ENCODE peak calls at places on chromosomes 5 and 9, in five cellular contexts. L, U, N, I and K are unnamed samples.

GRCh38 chr9:126389958-126390357 is 63.3 kb downstream of the MVB12B start:
- DNase-seq in L (no peak), U (no peak), N (no peak), I (peak), K (no peak)

GRCh38 chr9:81824802-81825770 is 103.1 kb upstream of the SPATA31D4 start:
- DNase-seq in L (no peak), U (no peak), N (no peak), I (peak), K (no peak)

GRCh38 chr5:142495561-142495960 is 170.7 kb upstream of the SPRY4 start:
- DNase-seq in L (no peak), U (no peak), N (no peak), I (no peak), K (no peak)

GRCh38 chr9:131405429-131405828 is 11.5 kb downstream of the PRRC2B start:
- DNase-seq in L (no peak), U (no peak), N (no peak), I (no peak), K (no peak)

GRCh38 chr5:73642296-73642695 is 16.3 kb downstream of the ARHGEF28 start:
- DNase-seq in L (no peak), U (no peak), N (no peak), I (no peak), K (no peak)

GRCh38 chr9:110615526-110615925 is 36.0 kb upstream of the SVEP1 start:
- DNase-seq in L (no peak), U (no peak), N (no peak), I (no peak), K (no peak)

GRCh38 chr9:115764649-115765048 is 388.9 kb upstream of the PAPPA start:
- DNase-seq in L (no peak), U (no peak), N (no peak), I (no peak), K (no peak)

GRCh38 chr5:151772029-151772867 is 494 bp downstream of the G3BP1 start:
- DNase-seq in L (peak), U (peak), N (peak), I (no peak), K (no peak)

GRCh38 chr9:69502671-69503301 is 169.4 kb downstream of the APBA1 start:
- DNase-seq in L (no peak), U (no peak), N (no peak), I (peak), K (no peak)

GRCh38 chr9:18190671-18191374 is 283.1 kb upstream of the ADAMTSL1 start:
- DNase-seq in L (no peak), U (no peak), N (no peak), I (no peak), K (no peak)
- TF ChIP-seq CTCF in L (no peak), U (no peak), N (peak), I (no peak), K (peak)

DNA sequence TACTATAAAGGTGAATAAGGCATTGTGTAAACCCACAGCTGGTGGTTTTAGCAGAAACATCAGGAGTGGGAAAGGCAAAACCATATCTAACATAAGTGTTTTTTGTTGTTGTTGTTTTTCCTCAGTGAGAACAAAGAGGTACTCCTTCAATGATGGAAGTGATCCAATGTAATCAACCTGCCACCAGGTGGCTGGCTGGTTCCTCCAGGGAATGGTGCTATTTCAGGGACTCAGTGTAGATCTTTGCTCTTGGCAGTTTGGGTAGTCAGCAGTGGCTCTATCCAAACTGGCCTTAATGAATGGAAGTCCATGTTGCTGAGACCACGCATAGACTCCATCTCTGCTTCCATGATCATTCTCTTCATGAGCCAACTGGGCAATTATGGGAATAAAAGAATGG is 10.8 kb downstream of the DMRTA1 start:
- DNase-seq in L (no peak), U (no peak), N (no peak), I (no peak), K (no peak)
- TF ChIP-seq CTCF in L (no peak), U (no peak), N (no peak), I (peak), K (no peak)

GRCh38 chr5:24110019-24110615 is 534.7 kb downstream of the CDH10 start:
- DNase-seq in L (peak), U (no peak), N (no peak), I (peak), K (no peak)
- TF ChIP-seq CTCF in L (peak), U (peak), N (peak), I (peak), K (peak)

DNA sequence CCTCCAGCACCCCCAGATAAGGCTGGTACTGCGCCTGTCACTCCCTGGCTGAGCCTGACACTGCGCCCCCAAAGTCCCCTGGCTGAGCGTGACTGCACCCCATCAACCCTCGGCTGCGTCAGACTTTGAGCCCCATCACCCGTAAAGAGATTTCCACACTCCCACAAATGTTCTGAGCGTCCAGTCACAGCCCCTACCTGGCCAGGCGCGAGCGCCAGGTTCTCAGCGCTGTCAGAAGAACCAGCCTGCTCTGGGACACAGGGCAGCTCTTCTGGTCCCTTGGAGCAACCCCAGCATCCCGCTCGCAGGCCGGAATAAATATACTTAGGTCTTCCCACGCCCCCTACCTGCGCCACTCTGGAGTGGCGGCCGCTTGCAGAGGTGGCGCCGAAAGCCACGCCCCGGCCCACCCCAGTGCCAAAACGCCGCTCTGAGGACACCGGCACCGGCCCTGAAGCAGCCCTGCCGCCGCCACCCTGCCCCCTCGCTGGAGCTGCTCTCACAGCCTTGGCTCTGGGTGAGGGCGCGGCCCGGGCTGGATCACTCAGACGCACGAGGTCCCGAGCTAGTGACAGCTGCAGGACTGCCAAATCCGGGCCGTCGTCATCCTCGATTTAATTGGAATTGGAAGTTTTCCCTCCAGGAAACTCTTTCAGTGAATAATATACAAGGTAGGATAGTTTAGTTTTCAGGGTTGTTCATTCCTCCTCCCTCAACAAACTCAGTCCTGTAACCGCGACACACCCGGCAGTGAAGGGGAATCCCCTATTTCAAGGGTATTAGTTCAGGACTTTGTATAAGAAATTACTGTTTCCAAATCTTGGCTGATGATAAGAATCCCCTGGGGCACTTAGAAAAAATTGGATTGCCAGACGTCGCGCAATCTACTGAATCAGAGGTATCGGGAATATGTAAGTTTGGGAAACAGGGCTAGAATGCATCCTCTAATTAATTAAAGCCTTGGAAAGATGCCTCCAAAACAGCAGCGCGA is 1.2 kb upstream of the CEMIP2 start:
- DNase-seq in L (peak), U (peak), N (peak), I (peak), K (no peak)
- TF ChIP-seq CTCF in L (peak), U (no peak), N (peak), I (peak), K (no peak)

GRCh38 chr5:138453630-138454029 is 11.6 kb upstream of the EGR1 start:
- DNase-seq in L (no peak), U (no peak), N (no peak), I (no peak), K (no peak)

GRCh38 chr5:138455191-138455930 is 9.9 kb upstream of the EGR1 start:
- DNase-seq in L (no peak), U (no peak), N (no peak), I (no peak), K (no peak)

GRCh38 chr5:138452720-138453119 is 12.6 kb upstream of the EGR1 start:
- DNase-seq in L (no peak), U (no peak), N (no peak), I (no peak), K (no peak)

GRCh38 chr5:138450971-138451370 is 12.1 kb downstream of the REEP2 start:
- DNase-seq in L (no peak), U (no peak), N (no peak), I (no peak), K (no peak)

GRCh38 chr5:138454121-138454520 is 11.2 kb upstream of the EGR1 start:
- DNase-seq in L (no peak), U (no peak), N (no peak), I (no peak), K (peak)
- TF ChIP-seq CTCF in L (no peak), U (no peak), N (no peak), I (no peak), K (no peak)

GRCh38 chr5:42896523-42896922 is 84.8 kb upstream of the SELENOP start:
- DNase-seq in L (no peak), U (no peak), N (no peak), I (no peak), K (no peak)

GRCh38 chr5:42888771-42889170 is 77.1 kb upstream of the SELENOP start:
- DNase-seq in L (no peak), U (no peak), N (no peak), I (no peak), K (no peak)

GRCh38 chr5:42889311-42889933 is 77.7 kb upstream of the SELENOP start:
- DNase-seq in L (peak), U (peak), N (peak), I (peak), K (no peak)

GRCh38 chr5:42898760-42899159 is 87.1 kb upstream of the SELENOP start:
- DNase-seq in L (no peak), U (no peak), N (no peak), I (no peak), K (no peak)

GRCh38 chr5:42894057-42894456 is 82.4 kb upstream of the SELENOP start:
- DNase-seq in L (no peak), U (peak), N (no peak), I (no peak), K (no peak)
- TF ChIP-seq CTCF in L (no peak), U (no peak), N (peak), I (no peak), K (no peak)

GRCh38 chr5:40841068-40841805 is at the start of gene CARD6:
- DNase-seq in L (no peak), U (no peak), N (no peak), I (peak), K (no peak)
- TF ChIP-seq CTCF in L (no peak), U (no peak), N (no peak), I (no peak), K (no peak)

DNA sequence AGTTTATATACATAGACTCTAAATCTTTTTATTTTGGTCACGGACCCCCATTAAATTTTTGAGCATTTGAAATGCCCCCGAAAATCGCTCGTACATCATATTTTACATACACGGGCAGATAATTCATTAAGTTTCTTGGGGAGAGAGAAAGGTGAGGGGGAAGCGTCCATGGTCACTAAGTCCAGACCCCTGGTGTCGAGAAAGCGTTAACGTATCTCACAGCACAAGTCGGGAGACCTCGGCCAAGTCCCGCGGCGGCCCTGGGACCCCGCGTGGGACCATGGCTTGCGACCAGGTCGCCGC is 794 bp downstream of the PTBP3 start:
- DNase-seq in L (no peak), U (no peak), N (no peak), I (no peak), K (no peak)
- TF ChIP-seq CTCF in L (no peak), U (no peak), N (peak), I (no peak), K (peak)

GRCh38 chr9:134592018-134592818 is 49.4 kb upstream of the COL5A1 start:
- DNase-seq in L (no peak), U (no peak), N (no peak), I (no peak), K (no peak)
- TF ChIP-seq CTCF in L (no peak), U (no peak), N (no peak), I (no peak), K (no peak)

GRCh38 chr5:123365163-123365562 is 58.0 kb downstream of the CEP120 start:
- DNase-seq in L (no peak), U (no peak), N (no peak), I (no peak), K (no peak)

GRCh38 chr5:123359866-123360569 is 63.2 kb downstream of the CEP120 start:
- DNase-seq in L (no peak), U (no peak), N (no peak), I (no peak), K (no peak)

GRCh38 chr5:123367739-123368138 is 55.5 kb downstream of the CEP120 start:
- DNase-seq in L (no peak), U (no peak), N (no peak), I (peak), K (no peak)

GRCh38 chr5:123360910-123361309 is 62.3 kb downstream of the CEP120 start:
- DNase-seq in L (no peak), U (no peak), N (no peak), I (no peak), K (no peak)

GRCh38 chr5:123364443-123364842 is 58.8 kb downstream of the CEP120 start:
- DNase-seq in L (no peak), U (no peak), N (no peak), I (no peak), K (no peak)
- TF ChIP-seq CTCF in L (no peak), U (no peak), N (no peak), I (no peak), K (no peak)